ENCODE peak calls at places on chromosomes 12 and 14, in four cellular contexts. T is DND-41, W is kidney, U is H1. Q is an unnamed sample.

GRCh38 chr12:128798543-128799341 is 25.0 kb downstream of the SLC15A4 start:
- DNase-seq in T (no peak), W (no peak), U (no peak), Q (no peak)

GRCh38 chr12:14216405-14217294 is 148.8 kb upstream of the ATF7IP start:
- DNase-seq in T (peak), W (no peak), U (peak), Q (no peak)

GRCh38 chr12:124386661-124387509 is 92.0 kb downstream of the RFLNA start:
- DNase-seq in T (no peak), W (no peak), U (no peak), Q (no peak)

GRCh38 chr12:90945070-90945649 is 9.8 kb downstream of the CCER1 start:
- DNase-seq in T (no peak), W (no peak), U (no peak), Q (no peak)

GRCh38 chr14:105420976-105421674 is 1.5 kb downstream of the MTA1 start:
- DNase-seq in T (no peak), W (no peak), U (no peak), Q (no peak)

GRCh38 chr14:33014710-33015109 is 76.0 kb downstream of the NPAS3 start:
- DNase-seq in T (no peak), W (no peak), U (no peak), Q (no peak)

GRCh38 chr12:121741743-121742142 is 29.2 kb downstream of the TMEM120B start:
- DNase-seq in T (no peak), W (no peak), U (no peak), Q (no peak)

GRCh38 chr12:98719515-98720504 is 74.7 kb downstream of the APAF1 start:
- DNase-seq in T (no peak), W (no peak), U (no peak), Q (no peak)

GRCh38 chr12:109998241-109998903 is 858 bp upstream of the ANKRD13A start:
- DNase-seq in T (no peak), W (no peak), U (no peak), Q (no peak)

GRCh38 chr14:100733152-100733850 is 6.6 kb downstream of the DLK1 start:
- DNase-seq in T (no peak), W (peak), U (no peak), Q (no peak)
- H3K9ac ChIP-seq in T (no peak), W (no peak), U (no peak), Q (no peak)

DNA sequence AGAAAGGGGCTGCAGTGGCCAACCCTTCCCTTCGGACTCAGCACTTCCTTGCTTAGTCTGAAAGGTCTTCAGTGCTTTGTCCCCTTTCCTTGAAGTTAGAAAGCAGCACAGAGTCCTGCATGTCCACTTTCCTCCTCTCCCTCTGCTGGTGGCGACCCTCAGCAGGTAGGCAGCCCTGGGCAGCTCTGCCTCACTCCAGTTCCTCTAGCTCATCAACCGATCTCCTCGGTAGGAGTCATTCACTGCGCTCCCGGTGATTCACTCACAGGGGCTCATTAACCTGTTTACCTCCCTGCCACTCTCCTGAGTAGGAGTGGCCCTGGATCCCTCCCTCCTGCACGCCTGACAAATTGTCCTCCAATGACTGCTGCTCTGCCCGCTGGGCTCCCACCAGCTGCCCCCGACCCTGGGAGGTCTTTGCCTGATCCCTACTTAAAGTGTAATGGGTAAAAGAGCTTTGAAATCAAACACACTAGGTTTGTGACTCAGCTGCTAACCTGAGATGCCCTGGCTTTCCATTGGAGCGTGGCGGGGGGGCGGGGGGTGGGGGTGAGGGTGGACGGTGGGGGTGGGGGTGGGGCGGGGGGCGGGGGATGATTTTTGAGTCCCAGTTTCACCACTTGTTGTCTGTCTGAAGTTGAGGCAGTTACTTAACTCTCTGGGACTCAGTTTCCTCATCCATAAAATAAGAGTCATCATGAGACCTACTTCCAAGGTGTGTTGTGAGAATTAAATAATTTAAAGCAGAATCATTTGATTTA is 4.2 kb downstream of the SCNN1A start:
- DNase-seq in T (no peak), W (peak), U (peak), Q (peak)
- H3K9ac ChIP-seq in T (no peak), W (peak), U (peak), Q (peak)

GRCh38 chr12:55929306-55929791 is 1.6 kb upstream of the DGKA start:
- DNase-seq in T (peak), W (peak), U (no peak), Q (no peak)
- H3K9ac ChIP-seq in T (peak), W (no peak), U (no peak), Q (no peak)

GRCh38 chr14:50059773-50060629 is 56.4 kb downstream of the VCPKMT start:
- DNase-seq in T (no peak), W (no peak), U (no peak), Q (no peak)
- H3K9ac ChIP-seq in T (peak), W (no peak), U (no peak), Q (no peak)

GRCh38 chr12:103556890-103557667 is 30.0 kb upstream of the STAB2 start:
- DNase-seq in T (no peak), W (no peak), U (no peak), Q (no peak)

GRCh38 chr12:103561174-103561573 is 25.9 kb upstream of the STAB2 start:
- DNase-seq in T (no peak), W (no peak), U (no peak), Q (no peak)

GRCh38 chr12:103558879-103559278 is 28.2 kb upstream of the STAB2 start:
- DNase-seq in T (no peak), W (no peak), U (no peak), Q (no peak)

GRCh38 chr12:103566398-103566797 is 20.7 kb upstream of the STAB2 start:
- DNase-seq in T (no peak), W (no peak), U (no peak), Q (no peak)

DNA sequence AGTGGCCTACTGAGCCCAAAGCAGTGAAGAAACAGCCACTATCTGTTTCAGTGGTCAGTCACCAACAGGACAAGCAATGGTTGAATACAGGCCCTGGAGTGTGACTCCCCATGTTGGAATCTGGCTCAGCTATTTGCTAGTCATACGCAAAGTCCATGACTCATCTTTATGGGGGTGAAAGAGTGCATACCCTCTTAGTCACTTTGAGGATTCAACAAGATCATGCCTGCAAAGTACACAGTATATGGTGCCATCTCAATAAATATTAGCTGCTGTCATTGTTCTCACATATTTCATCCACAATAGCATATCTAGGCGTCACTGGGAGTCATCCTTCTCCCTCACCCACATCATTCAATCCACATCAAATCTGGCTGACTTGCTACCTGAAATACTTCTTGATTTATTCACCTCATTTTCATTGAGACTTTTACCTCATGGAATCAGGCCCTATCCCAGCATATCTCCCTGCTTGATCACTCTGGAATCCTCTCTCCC is 26.4 kb upstream of the STAB2 start:
- DNase-seq in T (no peak), W (no peak), U (no peak), Q (peak)
- H3K9ac ChIP-seq in T (no peak), W (no peak), U (no peak), Q (no peak)

GRCh38 chr12:131785763-131786330 is 42.3 kb upstream of the MMP17 start:
- DNase-seq in T (no peak), W (peak), U (no peak), Q (no peak)

GRCh38 chr12:131787143-131787660 is 41.0 kb upstream of the MMP17 start:
- DNase-seq in T (no peak), W (no peak), U (no peak), Q (no peak)

GRCh38 chr12:131783915-131784541 is 44.2 kb upstream of the MMP17 start:
- DNase-seq in T (no peak), W (no peak), U (no peak), Q (peak)

GRCh38 chr12:131786331-131786730 is 41.9 kb upstream of the MMP17 start:
- DNase-seq in T (no peak), W (no peak), U (no peak), Q (no peak)

DNA sequence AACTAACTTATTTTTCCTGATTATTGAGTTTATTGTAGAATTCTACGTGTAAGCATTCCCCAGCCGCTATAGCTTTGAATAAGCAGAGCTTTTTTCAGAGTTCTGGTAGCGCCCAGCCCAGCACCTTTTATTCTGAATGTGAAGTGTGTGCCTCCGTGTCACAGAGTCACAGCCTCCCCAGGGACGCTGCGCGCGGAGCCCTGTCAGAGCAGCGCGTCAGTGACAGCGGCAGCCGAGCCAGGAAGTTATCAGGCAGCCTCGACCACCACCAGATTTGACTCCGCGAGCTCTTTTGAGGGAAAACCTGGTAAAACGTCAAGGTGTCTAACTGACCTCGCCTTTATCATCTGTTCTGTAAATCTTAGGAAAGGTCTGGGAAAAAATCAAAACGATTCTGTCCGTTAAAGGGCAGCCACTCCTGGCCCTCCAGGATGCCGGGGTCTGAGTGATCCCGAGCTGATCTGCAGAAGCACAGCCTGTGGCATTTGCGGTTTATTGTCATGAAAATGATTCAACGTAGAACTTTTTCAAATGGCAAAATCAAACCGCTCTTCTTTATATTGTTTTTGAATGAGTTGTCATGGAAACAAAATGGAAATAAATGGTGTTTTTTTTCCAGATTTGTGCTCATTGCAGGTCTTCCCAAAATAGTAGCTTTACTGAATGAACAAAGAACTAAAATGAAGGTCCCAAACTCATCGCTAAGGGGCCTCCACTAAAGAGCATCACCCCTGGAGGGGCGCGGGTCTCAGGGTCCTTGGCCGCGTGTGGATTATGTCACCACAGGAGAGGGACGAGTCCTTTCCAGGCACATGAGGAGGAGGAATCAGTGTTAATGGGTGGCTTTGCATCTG is 43.1 kb upstream of the MMP17 start:
- DNase-seq in T (no peak), W (peak), U (no peak), Q (no peak)
- H3K9ac ChIP-seq in T (no peak), W (no peak), U (no peak), Q (no peak)

DNA sequence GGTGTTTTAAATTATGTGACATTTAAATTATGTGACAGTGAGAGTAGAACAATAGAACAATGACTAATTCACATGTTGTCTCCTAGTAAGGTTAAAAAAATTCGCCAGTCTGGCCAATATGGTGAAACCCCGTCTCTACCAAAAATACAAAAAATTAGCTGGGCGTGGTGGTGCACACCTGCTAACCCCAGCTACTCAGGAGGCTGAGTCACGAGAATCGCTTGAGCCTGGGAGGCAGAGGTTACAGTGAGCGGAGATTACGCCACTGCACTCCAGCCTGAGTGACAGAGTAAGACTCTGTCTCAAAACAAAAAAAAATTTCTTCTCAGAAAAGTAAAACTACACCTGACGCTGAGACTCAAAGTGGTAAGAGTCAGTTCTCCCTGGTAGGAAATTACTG is 2.7 kb downstream of the CS start:
- DNase-seq in T (no peak), W (no peak), U (no peak), Q (no peak)
- H3K9ac ChIP-seq in T (no peak), W (no peak), U (no peak), Q (no peak)

Q was measured in NT2/D1.